ENCODE peak calls at places on chromosomes 3 and 15, in five cellular contexts. E is endodermal cell, U is astrocyte, H is heart right ventricle, C is foreskin fibroblast. A is an unnamed sample.

GRCh38 chr15:41888662-41889253 is 5.1 kb downstream of the SPTBN5 start:
- DNase-seq in C (no peak), U (no peak), E (no peak), H (no peak), A (no peak)

GRCh38 chr3:159322322-159322939 is 520.6 kb downstream of the MFSD1 start:
- DNase-seq in U (no peak), H (no peak), E (peak), C (peak), A (no peak)

GRCh38 chr3:129888739-129889138 is 4.8 kb downstream of the TMCC1 start:
- DNase-seq in C (peak), E (no peak), H (no peak), U (peak), A (no peak)

GRCh38 chr3:173397161-173398110 is at the start of gene NLGN1:
- DNase-seq in H (peak), C (peak), E (peak), U (peak), A (peak)

GRCh38 chr3:50575372-50575771 is 6.0 kb downstream of the HEMK1 start:
- DNase-seq in C (no peak), H (no peak), U (no peak), E (no peak), A (no peak)

GRCh38 chr15:82312611-82313349 is 36.5 kb downstream of the GOLGA6L10 start:
- DNase-seq in E (peak), C (peak), H (no peak), U (no peak), A (no peak)

GRCh38 chr15:60787737-60788513 is 309.0 kb upstream of the ICE2 start:
- DNase-seq in H (no peak), C (no peak), U (no peak), E (no peak), A (no peak)

GRCh38 chr3:177420643-177421042 is 223.4 kb upstream of the TBL1XR1 start:
- DNase-seq in U (peak), C (peak), E (no peak), H (no peak), A (no peak)

GRCh38 chr3:134922866-134923265 is 127.8 kb downstream of the EPHB1 start:
- DNase-seq in E (no peak), C (no peak), U (no peak), H (no peak), A (no peak)

GRCh38 chr3:58613236-58614132 is 36.3 kb upstream of the FAM107A start:
- DNase-seq in U (no peak), C (no peak), H (no peak), E (no peak), A (no peak)

GRCh38 chr3:48642605-48643004 is 7.3 kb upstream of the SLC26A6 start:
- DNase-seq in E (no peak), C (no peak), U (no peak), H (no peak), A (no peak)

GRCh38 chr3:104908761-104909160 is 457.9 kb upstream of the ALCAM start:
- DNase-seq in U (no peak), E (no peak), H (no peak), C (no peak), A (no peak)

GRCh38 chr15:95659646-95660045 is 670.9 kb upstream of the NR2F2 start:
- DNase-seq in E (no peak), C (no peak), U (no peak), H (peak), A (no peak)

GRCh38 chr3:126245811-126246727 is 65.7 kb upstream of the ALDH1L1 start:
- DNase-seq in U (no peak), H (peak), C (peak), E (peak), A (no peak)

GRCh38 chr15:94638183-94638582 is 406.8 kb downstream of the MCTP2 start:
- DNase-seq in E (peak), H (no peak), U (no peak), C (no peak), A (no peak)

GRCh38 chr15:31437686-31438085 is 111.1 kb downstream of the KLF13 start:
- DNase-seq in C (no peak), U (no peak), E (no peak), H (no peak), A (no peak)

GRCh38 chr3:15969874-15970640 is 172.3 kb upstream of the ANKRD28 start:
- DNase-seq in U (no peak), C (no peak), H (no peak), E (no peak), A (no peak)

GRCh38 chr15:85927936-85928537 is 133.3 kb upstream of the KLHL25 start:
- DNase-seq in H (no peak), C (no peak), E (no peak), U (no peak), A (no peak)

GRCh38 chr3:62665627-62666433 is 209.4 kb downstream of the CADPS start:
- DNase-seq in H (peak), C (peak), E (peak), U (peak), A (peak)

GRCh38 chr3:186003610-186004009 is 65.8 kb upstream of the TRA2B start:
- DNase-seq in E (no peak), U (peak), C (no peak), H (no peak), A (no peak)

GRCh38 chr3:186004209-186004608 is 66.4 kb upstream of the TRA2B start:
- DNase-seq in H (no peak), E (no peak), U (no peak), C (no peak), A (no peak)

GRCh38 chr3:186001838-186002237 is 64.0 kb upstream of the TRA2B start:
- DNase-seq in C (no peak), H (no peak), E (no peak), U (no peak), A (no peak)

GRCh38 chr3:186004671-186005070 is 66.9 kb upstream of the TRA2B start:
- DNase-seq in C (no peak), U (no peak), H (no peak), E (no peak), A (no peak)

DNA sequence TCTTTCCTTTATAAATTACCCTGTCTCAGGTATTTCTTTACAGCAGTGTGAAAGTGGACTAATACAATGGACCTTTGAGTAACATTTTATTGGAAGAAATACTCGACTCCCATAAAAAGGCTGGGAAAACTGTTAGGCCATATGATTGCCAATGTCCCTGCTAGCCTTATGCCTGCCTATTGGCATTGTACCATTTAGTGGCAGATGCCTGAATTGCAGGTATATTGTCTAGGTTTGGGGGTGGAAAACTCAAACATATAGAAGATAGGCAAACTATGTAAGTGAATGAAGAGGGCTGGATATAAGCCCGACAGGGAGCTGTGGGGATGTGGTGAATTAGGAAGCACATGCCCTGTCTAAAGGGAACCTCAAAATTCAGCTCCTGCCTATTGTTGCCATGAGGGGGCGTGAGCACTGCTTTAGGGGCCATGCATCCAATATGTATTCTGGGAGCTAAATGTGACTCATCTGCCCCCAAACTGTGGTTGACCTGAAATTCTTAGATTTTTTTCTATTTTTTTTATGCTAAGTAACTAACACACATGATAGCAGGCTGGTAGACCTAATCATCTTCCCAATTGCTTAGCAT is 65.2 kb upstream of the TRA2B start:
- DNase-seq in C (no peak), U (peak), H (no peak), E (peak), A (no peak)
- TF ChIP-seq CTCF in C (peak), U (peak), H (peak), E (peak), A (peak)

GRCh38 chr15:99168601-99169580 is 64.0 kb downstream of the SYNM start:
- DNase-seq in U (no peak), C (no peak), E (no peak), H (no peak), A (no peak)

GRCh38 chr15:99172989-99173388 is 68.1 kb downstream of the SYNM start:
- DNase-seq in H (no peak), C (no peak), U (no peak), E (no peak), A (no peak)

GRCh38 chr15:99172171-99172570 is 67.3 kb downstream of the SYNM start:
- DNase-seq in U (no peak), C (no peak), H (no peak), E (no peak), A (no peak)

GRCh38 chr15:99169769-99170311 is 65.0 kb downstream of the SYNM start:
- DNase-seq in U (peak), C (peak), H (no peak), E (no peak), A (no peak)

GRCh38 chr15:99170476-99171065 is 65.7 kb downstream of the SYNM start:
- DNase-seq in E (no peak), H (no peak), U (no peak), C (no peak), A (no peak)
- TF ChIP-seq CTCF in E (peak), H (peak), U (no peak), C (no peak), A (no peak)

DNA sequence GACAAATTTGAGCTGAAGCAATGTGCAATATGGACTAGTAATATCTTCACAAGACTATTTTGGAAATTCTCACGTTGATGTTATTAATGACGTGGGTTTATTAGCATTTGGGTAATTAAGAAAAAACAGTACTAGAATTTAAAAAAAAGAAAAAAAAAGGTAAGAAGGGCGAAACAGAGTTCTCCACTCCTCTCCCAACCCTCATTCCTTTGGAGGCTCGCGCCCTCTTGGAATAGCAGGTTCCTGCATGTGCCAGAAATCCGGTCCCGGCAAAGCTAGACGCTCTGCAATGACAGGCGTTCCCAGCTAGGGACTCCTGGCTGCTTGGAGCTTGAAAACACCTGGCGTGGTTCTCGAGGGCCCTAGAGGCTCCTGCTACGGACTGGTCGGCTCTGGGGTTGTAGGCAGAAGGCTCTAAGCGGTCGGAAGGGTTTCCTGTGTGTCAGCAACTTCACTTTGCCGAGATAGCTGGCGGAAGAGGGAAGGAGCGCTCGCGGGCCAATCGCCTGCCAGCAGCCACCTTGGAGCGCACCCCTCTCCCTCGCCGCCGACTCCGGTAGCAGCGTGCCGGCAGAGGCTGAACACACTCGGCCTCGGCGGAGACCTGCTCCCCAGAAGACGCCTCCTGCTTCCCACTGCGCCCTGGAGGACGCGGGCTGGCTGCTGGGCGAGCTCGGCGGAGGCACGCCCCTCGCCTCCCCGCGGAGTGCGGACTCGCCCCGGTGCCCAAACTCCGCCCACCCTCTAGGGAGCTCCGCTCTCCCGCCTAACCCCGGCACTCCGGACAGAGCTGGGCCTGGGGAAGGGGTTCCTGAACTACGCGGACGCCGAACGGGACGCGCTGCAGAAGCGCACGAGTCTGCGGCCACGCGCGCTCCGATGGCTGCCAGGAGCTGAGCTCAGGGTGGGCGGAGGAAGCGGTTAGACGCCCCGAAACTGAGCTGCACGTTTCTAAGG is at the start of gene P2RY1:
- DNase-seq in C (peak), U (peak), E (peak), H (peak), A (peak)
- TF ChIP-seq CTCF in C (no peak), U (no peak), E (peak), H (no peak), A (peak)

DNA sequence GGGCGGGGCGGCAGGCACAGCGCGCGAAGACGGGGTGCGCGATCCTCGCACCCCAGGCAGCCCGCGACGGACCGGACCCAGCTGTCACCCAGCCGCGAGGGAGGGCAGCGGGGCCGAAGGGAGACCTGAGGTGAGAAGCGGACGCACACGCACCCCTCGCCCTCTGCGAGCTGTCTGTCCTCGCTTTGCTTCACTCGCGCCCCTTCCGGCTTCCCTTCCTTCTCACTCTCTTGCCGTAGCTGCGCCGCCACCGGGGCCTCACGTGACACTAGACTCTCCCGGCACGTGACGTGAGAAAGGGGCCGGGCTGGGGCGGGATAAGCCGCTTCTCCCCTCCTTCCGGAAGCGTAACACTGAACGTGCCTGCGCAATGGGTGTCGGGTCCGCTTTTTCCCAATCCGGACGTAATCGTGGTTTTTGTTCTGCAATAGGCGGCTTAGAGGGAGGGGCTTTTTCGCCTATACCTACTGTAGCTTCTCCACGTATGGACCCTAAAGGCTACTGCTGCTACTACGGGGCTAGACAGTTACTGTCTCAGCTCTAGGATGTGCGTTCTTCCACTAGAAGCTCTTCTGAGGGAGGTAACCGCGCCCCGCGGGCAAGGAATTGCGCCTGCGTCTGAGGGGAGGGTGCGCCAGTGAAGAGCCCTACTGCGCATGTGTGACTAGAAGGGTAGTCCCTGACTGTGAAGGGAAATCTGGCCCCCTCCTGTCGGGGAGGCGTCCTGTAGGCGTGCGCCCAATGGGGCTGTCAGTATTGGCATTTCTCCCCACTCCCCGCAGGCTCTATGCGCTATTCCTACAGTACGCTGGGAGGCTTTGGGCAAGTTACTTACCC is at the start of the genes ATG3 and SLC35A5:
- DNase-seq in C (peak), U (peak), H (peak), E (peak), A (peak)
- TF ChIP-seq CTCF in C (no peak), U (no peak), H (no peak), E (peak), A (peak)